ENCODE peak calls at places on chromosomes 3 and 15, in seven cellular contexts. R is midbrain; I is activated CD4-positive, CD25-positive, alpha-beta regulatory T cell treated with anti-CD3 and anti-CD28 coated beads, Interleukin-2, amount 50 U/mL, for 16 hours; B is cardiac muscle cell; J is stimulated activated CD4-positive, alpha-beta T cell treated with anti-CD3 and anti-CD28 coated beads, Interleukin-4, amount 100 ng/mL, for 1 hour; U is ureter; K is ELF-1. T is an unnamed sample.
A peak's percentile ranks its signal among the peaks of the same experiment; 100 is the strongest.

GRCh38 chr3:168888781-168889180 is 774.7 kb downstream of the MECOM start:
- DNase-seq in R (no peak), I (no peak), B (no peak), J (no peak), U (no peak), K (no peak), T (no peak)

GRCh38 chr3:114380233-114380645 is 86.4 kb downstream of the TIGIT start:
- DNase-seq in R (peak; percentile 83), I (no peak), B (peak; percentile 94), J (no peak), U (peak; percentile 77), K (peak; percentile 57), T (no peak)

GRCh38 chr3:44685128-44685800 is 27.2 kb upstream of the ZNF502 start:
- DNase-seq in R (peak; percentile 73), I (peak; percentile 7), B (peak; percentile 92), J (peak; percentile 65), U (peak; percentile 75), K (peak; percentile 80), T (no peak)

GRCh38 chr15:59138243-59138642 is 33.3 kb downstream of the CCNB2 start:
- DNase-seq in R (no peak), I (peak; percentile 4), B (peak; percentile 58), J (peak; percentile 57), U (no peak), K (peak; percentile 89), T (no peak)

GRCh38 chr3:73572371-73572770 is 52.4 kb downstream of the PDZRN3 start:
- DNase-seq in R (no peak), I (no peak), B (no peak), J (no peak), U (no peak), K (peak; percentile 20), T (no peak)

GRCh38 chr3:186386883-186387560 is 25.0 kb upstream of the DGKG start:
- DNase-seq in R (no peak), I (no peak), B (no peak), J (no peak), U (no peak), K (no peak), T (no peak)

GRCh38 chr15:40471105-40471777 is 457 bp downstream of the CHST14 start:
- DNase-seq in R (peak; percentile 22), I (no peak), B (peak; percentile 22), J (peak; percentile 24), U (no peak), K (no peak), T (no peak)

GRCh38 chr15:59701880-59702279 is 12.8 kb upstream of the BNIP2 start:
- DNase-seq in R (no peak), I (no peak), B (no peak), J (no peak), U (no peak), K (no peak), T (no peak)

GRCh38 chr15:89332446-89332845 is 2.2 kb downstream of the POLG start:
- DNase-seq in R (no peak), I (no peak), B (peak; percentile 37), J (no peak), U (no peak), K (peak; percentile 24), T (no peak)

GRCh38 chr3:39639344-39640236 is 169.8 kb upstream of the MYRIP start:
- DNase-seq in R (no peak), I (no peak), B (peak; percentile 94), J (no peak), U (peak; percentile 48), K (peak; percentile 24), T (no peak)

GRCh38 chr3:121517950-121518349 is 27.8 kb downstream of the POLQ start:
- DNase-seq in R (no peak), I (no peak), B (no peak), J (no peak), U (no peak), K (no peak), T (no peak)

GRCh38 chr3:126180477-126181397 is at the start of gene ALDH1L1:
- DNase-seq in R (peak; percentile 81), I (no peak), B (peak; percentile 93), J (no peak), U (peak; percentile 89), K (peak; percentile 86), T (no peak)

GRCh38 chr3:172065534-172065933 is 26.2 kb downstream of the FNDC3B start:
- DNase-seq in R (no peak), I (no peak), B (peak; percentile 79), J (no peak), U (no peak), K (no peak), T (no peak)

GRCh38 chr3:175940243-175940642 is 1081.1 kb downstream of the NAALADL2 start:
- DNase-seq in R (no peak), I (no peak), B (no peak), J (no peak), U (no peak), K (no peak), T (no peak)

T was measured in NCI-H2107.